ENCODE peak calls at places on chromosomes 11 and 22, in four cellular contexts. C, Q, B and M are unnamed samples.

GRCh38 chr11:48078661-48079060 is 98.3 kb downstream of the PTPRJ start:
- DNase-seq in C (no peak), Q (no peak), B (no peak), M (no peak)

GRCh38 chr11:100774859-100775258 is 87.8 kb downstream of the ARHGAP42 start:
- DNase-seq in C (no peak), Q (no peak), B (no peak), M (no peak)

GRCh38 chr11:45597116-45597515 is 68.3 kb downstream of the CHST1 start:
- DNase-seq in C (no peak), Q (no peak), B (no peak), M (no peak)

GRCh38 chr22:26196657-26197056 is 27.4 kb downstream of the SEZ6L start:
- DNase-seq in C (no peak), Q (no peak), B (no peak), M (no peak)

GRCh38 chr22:35622132-35622913 is 5.2 kb upstream of the MB start:
- DNase-seq in C (no peak), Q (no peak), B (no peak), M (no peak)

GRCh38 chr11:110200836-110201235 is 95.6 kb downstream of the RDX start:
- DNase-seq in C (no peak), Q (no peak), B (no peak), M (no peak)

GRCh38 chr11:65133724-65134123 is 595 bp downstream of the SYVN1 start:
- DNase-seq in C (no peak), Q (no peak), B (no peak), M (no peak)

GRCh38 chr11:66868726-66869291 is 11.9 kb downstream of the LRFN4 start:
- DNase-seq in C (peak), Q (peak), B (peak), M (no peak)

GRCh38 chr11:19895776-19896175 is 183.1 kb downstream of the NAV2 start:
- DNase-seq in C (no peak), Q (no peak), B (no peak), M (no peak)

GRCh38 chr11:65381721-65382035 is 768 bp downstream of the SLC25A45 start:
- DNase-seq in C (no peak), Q (no peak), B (no peak), M (peak)

GRCh38 chr11:64787526-64788320 is 9.4 kb upstream of the SF1 start:
- DNase-seq in C (peak), Q (no peak), B (peak), M (peak)

GRCh38 chr11:3964056-3964455 is 108.6 kb downstream of the STIM1 start:
- DNase-seq in C (no peak), Q (no peak), B (no peak), M (no peak)

GRCh38 chr11:108196901-108197300 is 25.5 kb downstream of the NPAT start:
- DNase-seq in C (no peak), Q (no peak), B (no peak), M (no peak)

GRCh38 chr11:94151903-94152677 is 23.4 kb downstream of the PANX1 start:
- DNase-seq in C (peak), Q (no peak), B (no peak), M (peak)

GRCh38 chr11:134334796-134335571 is 3.2 kb downstream of the GLB1L2 start:
- DNase-seq in C (no peak), Q (no peak), B (no peak), M (no peak)

GRCh38 chr11:70107191-70107590 is 29.1 kb downstream of the ANO1 start:
- DNase-seq in C (no peak), Q (no peak), B (no peak), M (no peak)

GRCh38 chr11:944711-945470 is 19.2 kb downstream of the AP2A2 start:
- DNase-seq in C (no peak), Q (no peak), B (no peak), M (no peak)

GRCh38 chr22:37904572-37905533 is 1.2 kb upstream of the MICALL1 start:
- DNase-seq in C (peak), Q (no peak), B (no peak), M (peak)

GRCh38 chr22:45224988-45225731 is 15.5 kb downstream of the KIAA0930 start:
- DNase-seq in C (no peak), Q (no peak), B (no peak), M (no peak)

GRCh38 chr22:49328630-49329405 is 498.9 kb downstream of the BRD1 start:
- DNase-seq in C (no peak), Q (no peak), B (no peak), M (no peak)

GRCh38 chr11:46360878-46361277 is 13.6 kb downstream of the DGKZ start:
- DNase-seq in C (no peak), Q (no peak), B (peak), M (no peak)

GRCh38 chr11:3044004-3044403 is 13.2 kb downstream of the CARS1 start:
- DNase-seq in C (no peak), Q (no peak), B (no peak), M (peak)

GRCh38 chr11:91871791-91872190 is 352.8 kb upstream of the FAT3 start:
- DNase-seq in C (no peak), Q (no peak), B (no peak), M (no peak)

GRCh38 chr11:11814614-11815452 is 26.9 kb upstream of the USP47 start:
- DNase-seq in C (no peak), Q (no peak), B (no peak), M (no peak)

GRCh38 chr11:27553186-27553585 is 46.6 kb upstream of the LIN7C start:
- DNase-seq in C (no peak), Q (no peak), B (no peak), M (no peak)

GRCh38 chr11:10725114-10725906 is 25.7 kb upstream of the CTR9 start:
- DNase-seq in C (peak), Q (no peak), B (no peak), M (peak)

GRCh38 chr11:33542921-33543320 is 157.7 kb downstream of the C11orf91 start:
- DNase-seq in C (peak), Q (no peak), B (peak), M (peak)

GRCh38 chr11:77993902-77994301 is 566 bp downstream of the INTS4 start:
- DNase-seq in C (no peak), Q (no peak), B (no peak), M (no peak)

GRCh38 chr11:75195164-75195962 is 44.5 kb downstream of the SLCO2B1 start:
- DNase-seq in C (no peak), Q (no peak), B (no peak), M (no peak)

GRCh38 chr11:128324531-128325141 is 262.7 kb downstream of the ETS1 start:
- DNase-seq in C (peak), Q (no peak), B (no peak), M (no peak)

GRCh38 chr11:69866648-69867047 is 47.4 kb upstream of the FGF3 start:
- DNase-seq in C (no peak), Q (no peak), B (no peak), M (no peak)

GRCh38 chr22:35914665-35915476 is 113.8 kb downstream of the RBFOX2 start:
- DNase-seq in C (no peak), Q (no peak), B (no peak), M (peak)

GRCh38 chr11:43664295-43664694 is 16.2 kb upstream of the HSD17B12 start:
- DNase-seq in C (no peak), Q (no peak), B (no peak), M (no peak)

GRCh38 chr22:39443416-39443815 is 13.4 kb upstream of the MGAT3 start:
- DNase-seq in C (no peak), Q (no peak), B (no peak), M (no peak)

GRCh38 chr11:69558519-69558941 is 77.1 kb downstream of the LINC01488 start:
- DNase-seq in C (peak), Q (no peak), B (no peak), M (no peak)

GRCh38 chr11:68142028-68142412 is 20.8 kb upstream of the CHKA start:
- DNase-seq in C (peak), Q (no peak), B (peak), M (no peak)

GRCh38 chr22:19663821-19664325 is 50.4 kb upstream of the SEPTIN5 start:
- DNase-seq in C (no peak), Q (no peak), B (no peak), M (peak)

GRCh38 chr22:34897126-34897525 is 168.8 kb upstream of the ISX start:
- DNase-seq in C (no peak), Q (no peak), B (no peak), M (no peak)

GRCh38 chr11:68763181-68763721 is 11.9 kb upstream of the TESMIN start:
- DNase-seq in C (no peak), Q (no peak), B (no peak), M (no peak)